ENCODE peak calls at places on chromosome 14, in nine cellular contexts. One of them, this sample, is unnamed.
A peak's percentile ranks its signal among the peaks of the same experiment; 100 is the strongest.

GRCh38 chr14:72666610-72667009 is 227.3 kb downstream of the DPF3 start:
- DNase-seq in K562: no peak
- DNase-seq in activated effector memory CD4-positive, alpha-beta T cell treated with anti-CD3 and anti-CD28 coated beads, Interleukin-2, amount 50 U/mL, for 16 hours: no peak
- DNase-seq in fibroblast of mammary gland: peak; percentile 72
- DNase-seq in activated naive CD8-positive, alpha-beta T cell treated with anti-CD3 and anti-CD28 coated beads, Interleukin-2, amount 50 U/mL, for 24 hours: no peak
- DNase-seq in activated CD4-positive, alpha-beta T cell treated with anti-CD3 and anti-CD28 coated beads, Interleukin-2, amount 50 U/mL, for 24 hours: no peak
- DNase-seq in activated CD8-positive, alpha-beta T cell treated with anti-CD3 and anti-CD28 coated beads for 36 hours: no peak
- DNase-seq in naive thymus-derived CD8-positive, alpha-beta T cell: no peak
- DNase-seq in A172: peak; percentile 89
- DNase-seq in this sample: no peak

GRCh38 chr14:52369305-52369781 is 55.2 kb downstream of the PTGER2 start:
- DNase-seq in K562: no peak
- DNase-seq in activated effector memory CD4-positive, alpha-beta T cell treated with anti-CD3 and anti-CD28 coated beads, Interleukin-2, amount 50 U/mL, for 16 hours: no peak
- DNase-seq in fibroblast of mammary gland: peak; percentile 83
- DNase-seq in activated naive CD8-positive, alpha-beta T cell treated with anti-CD3 and anti-CD28 coated beads, Interleukin-2, amount 50 U/mL, for 24 hours: no peak
- DNase-seq in activated CD4-positive, alpha-beta T cell treated with anti-CD3 and anti-CD28 coated beads, Interleukin-2, amount 50 U/mL, for 24 hours: no peak
- DNase-seq in activated CD8-positive, alpha-beta T cell treated with anti-CD3 and anti-CD28 coated beads for 36 hours: no peak
- DNase-seq in naive thymus-derived CD8-positive, alpha-beta T cell: no peak
- DNase-seq in A172: no peak
- DNase-seq in this sample: peak; percentile 60

GRCh38 chr14:96727490-96727889 is 69.7 kb upstream of the VRK1 start:
- DNase-seq in K562: no peak
- DNase-seq in activated effector memory CD4-positive, alpha-beta T cell treated with anti-CD3 and anti-CD28 coated beads, Interleukin-2, amount 50 U/mL, for 16 hours: no peak
- DNase-seq in fibroblast of mammary gland: no peak
- DNase-seq in activated naive CD8-positive, alpha-beta T cell treated with anti-CD3 and anti-CD28 coated beads, Interleukin-2, amount 50 U/mL, for 24 hours: no peak
- DNase-seq in activated CD4-positive, alpha-beta T cell treated with anti-CD3 and anti-CD28 coated beads, Interleukin-2, amount 50 U/mL, for 24 hours: no peak
- DNase-seq in activated CD8-positive, alpha-beta T cell treated with anti-CD3 and anti-CD28 coated beads for 36 hours: no peak
- DNase-seq in naive thymus-derived CD8-positive, alpha-beta T cell: no peak
- DNase-seq in A172: no peak
- DNase-seq in this sample: no peak

GRCh38 chr14:86296173-86296572 is 766.2 kb downstream of the FLRT2 start:
- DNase-seq in K562: no peak
- DNase-seq in activated effector memory CD4-positive, alpha-beta T cell treated with anti-CD3 and anti-CD28 coated beads, Interleukin-2, amount 50 U/mL, for 16 hours: no peak
- DNase-seq in fibroblast of mammary gland: peak; percentile 5
- DNase-seq in activated naive CD8-positive, alpha-beta T cell treated with anti-CD3 and anti-CD28 coated beads, Interleukin-2, amount 50 U/mL, for 24 hours: no peak
- DNase-seq in activated CD4-positive, alpha-beta T cell treated with anti-CD3 and anti-CD28 coated beads, Interleukin-2, amount 50 U/mL, for 24 hours: no peak
- DNase-seq in activated CD8-positive, alpha-beta T cell treated with anti-CD3 and anti-CD28 coated beads for 36 hours: no peak
- DNase-seq in naive thymus-derived CD8-positive, alpha-beta T cell: no peak
- DNase-seq in A172: peak; percentile 0
- DNase-seq in this sample: peak; percentile 7

GRCh38 chr14:35818346-35819115 is 7.6 kb upstream of the BRMS1L start:
- DNase-seq in K562: peak; percentile 6
- DNase-seq in activated effector memory CD4-positive, alpha-beta T cell treated with anti-CD3 and anti-CD28 coated beads, Interleukin-2, amount 50 U/mL, for 16 hours: no peak
- DNase-seq in fibroblast of mammary gland: peak; percentile 56
- DNase-seq in activated naive CD8-positive, alpha-beta T cell treated with anti-CD3 and anti-CD28 coated beads, Interleukin-2, amount 50 U/mL, for 24 hours: no peak
- DNase-seq in activated CD4-positive, alpha-beta T cell treated with anti-CD3 and anti-CD28 coated beads, Interleukin-2, amount 50 U/mL, for 24 hours: no peak
- DNase-seq in activated CD8-positive, alpha-beta T cell treated with anti-CD3 and anti-CD28 coated beads for 36 hours: peak; percentile 43
- DNase-seq in naive thymus-derived CD8-positive, alpha-beta T cell: no peak
- DNase-seq in A172: no peak
- DNase-seq in this sample: no peak

GRCh38 chr14:95496111-95496681 is 20.3 kb downstream of the SYNE3 start:
- DNase-seq in K562: no peak
- DNase-seq in activated effector memory CD4-positive, alpha-beta T cell treated with anti-CD3 and anti-CD28 coated beads, Interleukin-2, amount 50 U/mL, for 16 hours: no peak
- DNase-seq in fibroblast of mammary gland: no peak
- DNase-seq in activated naive CD8-positive, alpha-beta T cell treated with anti-CD3 and anti-CD28 coated beads, Interleukin-2, amount 50 U/mL, for 24 hours: no peak
- DNase-seq in activated CD4-positive, alpha-beta T cell treated with anti-CD3 and anti-CD28 coated beads, Interleukin-2, amount 50 U/mL, for 24 hours: no peak
- DNase-seq in activated CD8-positive, alpha-beta T cell treated with anti-CD3 and anti-CD28 coated beads for 36 hours: no peak
- DNase-seq in naive thymus-derived CD8-positive, alpha-beta T cell: no peak
- DNase-seq in A172: no peak
- DNase-seq in this sample: no peak

GRCh38 chr14:20418501-20418909 is 5.2 kb upstream of the TEP1 start:
- DNase-seq in K562: no peak
- DNase-seq in activated effector memory CD4-positive, alpha-beta T cell treated with anti-CD3 and anti-CD28 coated beads, Interleukin-2, amount 50 U/mL, for 16 hours: no peak
- DNase-seq in fibroblast of mammary gland: no peak
- DNase-seq in activated naive CD8-positive, alpha-beta T cell treated with anti-CD3 and anti-CD28 coated beads, Interleukin-2, amount 50 U/mL, for 24 hours: no peak
- DNase-seq in activated CD4-positive, alpha-beta T cell treated with anti-CD3 and anti-CD28 coated beads, Interleukin-2, amount 50 U/mL, for 24 hours: no peak
- DNase-seq in activated CD8-positive, alpha-beta T cell treated with anti-CD3 and anti-CD28 coated beads for 36 hours: no peak
- DNase-seq in naive thymus-derived CD8-positive, alpha-beta T cell: no peak
- DNase-seq in A172: no peak
- DNase-seq in this sample: no peak

GRCh38 chr14:105502446-105503295 is 11.6 kb downstream of the TEDC1 start:
- DNase-seq in K562: no peak
- DNase-seq in activated effector memory CD4-positive, alpha-beta T cell treated with anti-CD3 and anti-CD28 coated beads, Interleukin-2, amount 50 U/mL, for 16 hours: no peak
- DNase-seq in fibroblast of mammary gland: no peak
- DNase-seq in activated naive CD8-positive, alpha-beta T cell treated with anti-CD3 and anti-CD28 coated beads, Interleukin-2, amount 50 U/mL, for 24 hours: no peak
- DNase-seq in activated CD4-positive, alpha-beta T cell treated with anti-CD3 and anti-CD28 coated beads, Interleukin-2, amount 50 U/mL, for 24 hours: no peak
- DNase-seq in activated CD8-positive, alpha-beta T cell treated with anti-CD3 and anti-CD28 coated beads for 36 hours: no peak
- DNase-seq in naive thymus-derived CD8-positive, alpha-beta T cell: no peak
- DNase-seq in A172: no peak
- DNase-seq in this sample: no peak

GRCh38 chr14:99660006-99660566 is 15.2 kb downstream of the HHIPL1 start:
- DNase-seq in K562: no peak
- DNase-seq in activated effector memory CD4-positive, alpha-beta T cell treated with anti-CD3 and anti-CD28 coated beads, Interleukin-2, amount 50 U/mL, for 16 hours: no peak
- DNase-seq in fibroblast of mammary gland: no peak
- DNase-seq in activated naive CD8-positive, alpha-beta T cell treated with anti-CD3 and anti-CD28 coated beads, Interleukin-2, amount 50 U/mL, for 24 hours: no peak
- DNase-seq in activated CD4-positive, alpha-beta T cell treated with anti-CD3 and anti-CD28 coated beads, Interleukin-2, amount 50 U/mL, for 24 hours: no peak
- DNase-seq in activated CD8-positive, alpha-beta T cell treated with anti-CD3 and anti-CD28 coated beads for 36 hours: no peak
- DNase-seq in naive thymus-derived CD8-positive, alpha-beta T cell: no peak
- DNase-seq in A172: no peak
- DNase-seq in this sample: no peak

GRCh38 chr14:61188936-61189808 is 92.0 kb downstream of the TMEM30B start:
- DNase-seq in K562: peak; percentile 12
- DNase-seq in activated effector memory CD4-positive, alpha-beta T cell treated with anti-CD3 and anti-CD28 coated beads, Interleukin-2, amount 50 U/mL, for 16 hours: no peak
- DNase-seq in fibroblast of mammary gland: peak; percentile 70
- DNase-seq in activated naive CD8-positive, alpha-beta T cell treated with anti-CD3 and anti-CD28 coated beads, Interleukin-2, amount 50 U/mL, for 24 hours: peak; percentile 60
- DNase-seq in activated CD4-positive, alpha-beta T cell treated with anti-CD3 and anti-CD28 coated beads, Interleukin-2, amount 50 U/mL, for 24 hours: peak; percentile 2
- DNase-seq in activated CD8-positive, alpha-beta T cell treated with anti-CD3 and anti-CD28 coated beads for 36 hours: peak; percentile 44
- DNase-seq in naive thymus-derived CD8-positive, alpha-beta T cell: peak; percentile 7
- DNase-seq in A172: no peak
- DNase-seq in this sample: no peak

GRCh38 chr14:100778951-100779690 is 46.8 kb upstream of the MEG3 start:
- DNase-seq in K562: no peak
- DNase-seq in activated effector memory CD4-positive, alpha-beta T cell treated with anti-CD3 and anti-CD28 coated beads, Interleukin-2, amount 50 U/mL, for 16 hours: peak; percentile 46
- DNase-seq in fibroblast of mammary gland: no peak
- DNase-seq in activated naive CD8-positive, alpha-beta T cell treated with anti-CD3 and anti-CD28 coated beads, Interleukin-2, amount 50 U/mL, for 24 hours: no peak
- DNase-seq in activated CD4-positive, alpha-beta T cell treated with anti-CD3 and anti-CD28 coated beads, Interleukin-2, amount 50 U/mL, for 24 hours: no peak
- DNase-seq in activated CD8-positive, alpha-beta T cell treated with anti-CD3 and anti-CD28 coated beads for 36 hours: no peak
- DNase-seq in naive thymus-derived CD8-positive, alpha-beta T cell: no peak
- DNase-seq in A172: no peak
- DNase-seq in this sample: no peak

GRCh38 chr14:104561124-104561531 is 18.4 kb upstream of the C14orf180 start:
- DNase-seq in K562: no peak
- DNase-seq in activated effector memory CD4-positive, alpha-beta T cell treated with anti-CD3 and anti-CD28 coated beads, Interleukin-2, amount 50 U/mL, for 16 hours: no peak
- DNase-seq in fibroblast of mammary gland: no peak
- DNase-seq in activated naive CD8-positive, alpha-beta T cell treated with anti-CD3 and anti-CD28 coated beads, Interleukin-2, amount 50 U/mL, for 24 hours: no peak
- DNase-seq in activated CD4-positive, alpha-beta T cell treated with anti-CD3 and anti-CD28 coated beads, Interleukin-2, amount 50 U/mL, for 24 hours: no peak
- DNase-seq in activated CD8-positive, alpha-beta T cell treated with anti-CD3 and anti-CD28 coated beads for 36 hours: no peak
- DNase-seq in naive thymus-derived CD8-positive, alpha-beta T cell: no peak
- DNase-seq in A172: no peak
- DNase-seq in this sample: no peak

GRCh38 chr14:60648169-60648933 is 926 bp downstream of the SIX1 start:
- DNase-seq in K562: peak; percentile 34
- DNase-seq in activated effector memory CD4-positive, alpha-beta T cell treated with anti-CD3 and anti-CD28 coated beads, Interleukin-2, amount 50 U/mL, for 16 hours: no peak
- DNase-seq in fibroblast of mammary gland: peak; percentile 30
- DNase-seq in activated naive CD8-positive, alpha-beta T cell treated with anti-CD3 and anti-CD28 coated beads, Interleukin-2, amount 50 U/mL, for 24 hours: no peak
- DNase-seq in activated CD4-positive, alpha-beta T cell treated with anti-CD3 and anti-CD28 coated beads, Interleukin-2, amount 50 U/mL, for 24 hours: no peak
- DNase-seq in activated CD8-positive, alpha-beta T cell treated with anti-CD3 and anti-CD28 coated beads for 36 hours: no peak
- DNase-seq in naive thymus-derived CD8-positive, alpha-beta T cell: no peak
- DNase-seq in A172: no peak
- DNase-seq in this sample: peak; percentile 41

GRCh38 chr14:75295061-75295461 is 16.4 kb downstream of the FOS start:
- DNase-seq in K562: peak; percentile 65
- DNase-seq in activated effector memory CD4-positive, alpha-beta T cell treated with anti-CD3 and anti-CD28 coated beads, Interleukin-2, amount 50 U/mL, for 16 hours: no peak
- DNase-seq in fibroblast of mammary gland: peak; percentile 83
- DNase-seq in activated naive CD8-positive, alpha-beta T cell treated with anti-CD3 and anti-CD28 coated beads, Interleukin-2, amount 50 U/mL, for 24 hours: peak; percentile 47
- DNase-seq in activated CD4-positive, alpha-beta T cell treated with anti-CD3 and anti-CD28 coated beads, Interleukin-2, amount 50 U/mL, for 24 hours: no peak
- DNase-seq in activated CD8-positive, alpha-beta T cell treated with anti-CD3 and anti-CD28 coated beads for 36 hours: peak; percentile 32
- DNase-seq in naive thymus-derived CD8-positive, alpha-beta T cell: peak; percentile 22
- DNase-seq in A172: no peak
- DNase-seq in this sample: peak; percentile 17

GRCh38 chr14:64656986-64657385 is 47.2 kb upstream of the PLEKHG3 start:
- DNase-seq in K562: no peak
- DNase-seq in activated effector memory CD4-positive, alpha-beta T cell treated with anti-CD3 and anti-CD28 coated beads, Interleukin-2, amount 50 U/mL, for 16 hours: peak; percentile 6
- DNase-seq in fibroblast of mammary gland: peak; percentile 92
- DNase-seq in activated naive CD8-positive, alpha-beta T cell treated with anti-CD3 and anti-CD28 coated beads, Interleukin-2, amount 50 U/mL, for 24 hours: no peak
- DNase-seq in activated CD4-positive, alpha-beta T cell treated with anti-CD3 and anti-CD28 coated beads, Interleukin-2, amount 50 U/mL, for 24 hours: no peak
- DNase-seq in activated CD8-positive, alpha-beta T cell treated with anti-CD3 and anti-CD28 coated beads for 36 hours: no peak
- DNase-seq in naive thymus-derived CD8-positive, alpha-beta T cell: no peak
- DNase-seq in A172: no peak
- DNase-seq in this sample: peak; percentile 48

GRCh38 chr14:46691819-46692218 is 40.2 kb upstream of the RPL10L start:
- DNase-seq in K562: no peak
- DNase-seq in activated effector memory CD4-positive, alpha-beta T cell treated with anti-CD3 and anti-CD28 coated beads, Interleukin-2, amount 50 U/mL, for 16 hours: no peak
- DNase-seq in fibroblast of mammary gland: no peak
- DNase-seq in activated naive CD8-positive, alpha-beta T cell treated with anti-CD3 and anti-CD28 coated beads, Interleukin-2, amount 50 U/mL, for 24 hours: no peak
- DNase-seq in activated CD4-positive, alpha-beta T cell treated with anti-CD3 and anti-CD28 coated beads, Interleukin-2, amount 50 U/mL, for 24 hours: no peak
- DNase-seq in activated CD8-positive, alpha-beta T cell treated with anti-CD3 and anti-CD28 coated beads for 36 hours: no peak
- DNase-seq in naive thymus-derived CD8-positive, alpha-beta T cell: no peak
- DNase-seq in A172: no peak
- DNase-seq in this sample: no peak

GRCh38 chr14:96268426-96269358 is 12.7 kb downstream of the BDKRB1 start:
- DNase-seq in K562: no peak
- DNase-seq in activated effector memory CD4-positive, alpha-beta T cell treated with anti-CD3 and anti-CD28 coated beads, Interleukin-2, amount 50 U/mL, for 16 hours: no peak
- DNase-seq in fibroblast of mammary gland: peak; percentile 98
- DNase-seq in activated naive CD8-positive, alpha-beta T cell treated with anti-CD3 and anti-CD28 coated beads, Interleukin-2, amount 50 U/mL, for 24 hours: no peak
- DNase-seq in activated CD4-positive, alpha-beta T cell treated with anti-CD3 and anti-CD28 coated beads, Interleukin-2, amount 50 U/mL, for 24 hours: no peak
- DNase-seq in activated CD8-positive, alpha-beta T cell treated with anti-CD3 and anti-CD28 coated beads for 36 hours: no peak
- DNase-seq in naive thymus-derived CD8-positive, alpha-beta T cell: no peak
- DNase-seq in A172: peak; percentile 88
- DNase-seq in this sample: peak; percentile 90

GRCh38 chr14:43449291-43449690 is 1057.8 kb downstream of the FSCB start:
- DNase-seq in K562: no peak
- DNase-seq in activated effector memory CD4-positive, alpha-beta T cell treated with anti-CD3 and anti-CD28 coated beads, Interleukin-2, amount 50 U/mL, for 16 hours: no peak
- DNase-seq in fibroblast of mammary gland: no peak
- DNase-seq in activated naive CD8-positive, alpha-beta T cell treated with anti-CD3 and anti-CD28 coated beads, Interleukin-2, amount 50 U/mL, for 24 hours: no peak
- DNase-seq in activated CD4-positive, alpha-beta T cell treated with anti-CD3 and anti-CD28 coated beads, Interleukin-2, amount 50 U/mL, for 24 hours: no peak
- DNase-seq in activated CD8-positive, alpha-beta T cell treated with anti-CD3 and anti-CD28 coated beads for 36 hours: no peak
- DNase-seq in naive thymus-derived CD8-positive, alpha-beta T cell: no peak
- DNase-seq in A172: peak; percentile 3
- DNase-seq in this sample: no peak

GRCh38 chr14:95758331-95758730 is 44.4 kb upstream of the TCL1A start:
- DNase-seq in K562: no peak
- DNase-seq in activated effector memory CD4-positive, alpha-beta T cell treated with anti-CD3 and anti-CD28 coated beads, Interleukin-2, amount 50 U/mL, for 16 hours: no peak
- DNase-seq in fibroblast of mammary gland: no peak
- DNase-seq in activated naive CD8-positive, alpha-beta T cell treated with anti-CD3 and anti-CD28 coated beads, Interleukin-2, amount 50 U/mL, for 24 hours: no peak
- DNase-seq in activated CD4-positive, alpha-beta T cell treated with anti-CD3 and anti-CD28 coated beads, Interleukin-2, amount 50 U/mL, for 24 hours: no peak
- DNase-seq in activated CD8-positive, alpha-beta T cell treated with anti-CD3 and anti-CD28 coated beads for 36 hours: no peak
- DNase-seq in naive thymus-derived CD8-positive, alpha-beta T cell: no peak
- DNase-seq in A172: no peak
- DNase-seq in this sample: peak; percentile 9

GRCh38 chr14:69924181-69924580 is 45.0 kb downstream of the SMOC1 start:
- DNase-seq in K562: no peak
- DNase-seq in activated effector memory CD4-positive, alpha-beta T cell treated with anti-CD3 and anti-CD28 coated beads, Interleukin-2, amount 50 U/mL, for 16 hours: no peak
- DNase-seq in fibroblast of mammary gland: peak; percentile 29
- DNase-seq in activated naive CD8-positive, alpha-beta T cell treated with anti-CD3 and anti-CD28 coated beads, Interleukin-2, amount 50 U/mL, for 24 hours: no peak
- DNase-seq in activated CD4-positive, alpha-beta T cell treated with anti-CD3 and anti-CD28 coated beads, Interleukin-2, amount 50 U/mL, for 24 hours: no peak
- DNase-seq in activated CD8-positive, alpha-beta T cell treated with anti-CD3 and anti-CD28 coated beads for 36 hours: no peak
- DNase-seq in naive thymus-derived CD8-positive, alpha-beta T cell: no peak
- DNase-seq in A172: no peak
- DNase-seq in this sample: no peak

GRCh38 chr14:101665478-101666078 is 95.9 kb upstream of the PPP2R5C start:
- DNase-seq in K562: peak; percentile 13
- DNase-seq in activated effector memory CD4-positive, alpha-beta T cell treated with anti-CD3 and anti-CD28 coated beads, Interleukin-2, amount 50 U/mL, for 16 hours: peak; percentile 70
- DNase-seq in fibroblast of mammary gland: peak; percentile 43
- DNase-seq in activated naive CD8-positive, alpha-beta T cell treated with anti-CD3 and anti-CD28 coated beads, Interleukin-2, amount 50 U/mL, for 24 hours: peak; percentile 49
- DNase-seq in activated CD4-positive, alpha-beta T cell treated with anti-CD3 and anti-CD28 coated beads, Interleukin-2, amount 50 U/mL, for 24 hours: peak; percentile 3
- DNase-seq in activated CD8-positive, alpha-beta T cell treated with anti-CD3 and anti-CD28 coated beads for 36 hours: peak; percentile 61
- DNase-seq in naive thymus-derived CD8-positive, alpha-beta T cell: no peak
- DNase-seq in A172: peak; percentile 32
- DNase-seq in this sample: peak; percentile 5

GRCh38 chr14:44963775-44964380 is 1.9 kb downstream of the TOGARAM1 start:
- DNase-seq in K562: no peak
- DNase-seq in activated effector memory CD4-positive, alpha-beta T cell treated with anti-CD3 and anti-CD28 coated beads, Interleukin-2, amount 50 U/mL, for 16 hours: no peak
- DNase-seq in fibroblast of mammary gland: peak; percentile 43
- DNase-seq in activated naive CD8-positive, alpha-beta T cell treated with anti-CD3 and anti-CD28 coated beads, Interleukin-2, amount 50 U/mL, for 24 hours: no peak
- DNase-seq in activated CD4-positive, alpha-beta T cell treated with anti-CD3 and anti-CD28 coated beads, Interleukin-2, amount 50 U/mL, for 24 hours: no peak
- DNase-seq in activated CD8-positive, alpha-beta T cell treated with anti-CD3 and anti-CD28 coated beads for 36 hours: peak; percentile 7
- DNase-seq in naive thymus-derived CD8-positive, alpha-beta T cell: no peak
- DNase-seq in A172: no peak
- DNase-seq in this sample: peak; percentile 8

GRCh38 chr14:101476931-101477553 is 84.3 kb upstream of the DIO3 start:
- DNase-seq in K562: no peak
- DNase-seq in activated effector memory CD4-positive, alpha-beta T cell treated with anti-CD3 and anti-CD28 coated beads, Interleukin-2, amount 50 U/mL, for 16 hours: peak; percentile 46
- DNase-seq in fibroblast of mammary gland: no peak
- DNase-seq in activated naive CD8-positive, alpha-beta T cell treated with anti-CD3 and anti-CD28 coated beads, Interleukin-2, amount 50 U/mL, for 24 hours: no peak
- DNase-seq in activated CD4-positive, alpha-beta T cell treated with anti-CD3 and anti-CD28 coated beads, Interleukin-2, amount 50 U/mL, for 24 hours: no peak
- DNase-seq in activated CD8-positive, alpha-beta T cell treated with anti-CD3 and anti-CD28 coated beads for 36 hours: no peak
- DNase-seq in naive thymus-derived CD8-positive, alpha-beta T cell: no peak
- DNase-seq in A172: no peak
- DNase-seq in this sample: no peak